ENCODE peak calls at places on chromosomes 13 and 19, in eight cellular contexts. I is M059J; Q is nephron progenitor cell; J is SHP77 treated with DMSO at 0.1 percent for 48 hours; G is astrocyte of the hippocampus; S is CD4-positive, alpha-beta memory T cell; D is activated CD4-positive, alpha-beta T cell treated with anti-CD3 and anti-CD28 coated beads, Interleukin-2, amount 50 U/mL, for 24 hours; F is pons. W is an unnamed sample.

GRCh38 chr19:4913996-4914735 is 4.9 kb downstream of the UHRF1 start:
- DNase-seq in I (peak), Q (no peak), J (no peak), G (peak), S (no peak), D (no peak), F (no peak), W (no peak)

GRCh38 chr19:33630880-33631627 is 9.3 kb downstream of the CHST8 start:
- DNase-seq in I (no peak), Q (no peak), J (no peak), G (no peak), S (no peak), D (no peak), F (no peak), W (no peak)

GRCh38 chr19:1651548-1652394 is 644 bp downstream of the TCF3 start:
- DNase-seq in I (peak), Q (peak), J (no peak), G (peak), S (peak), D (no peak), F (no peak), W (peak)

GRCh38 chr19:27993619-27994018 is 1219.3 kb downstream of the UQCRFS1 start:
- DNase-seq in I (no peak), Q (no peak), J (no peak), G (no peak), S (no peak), D (no peak), F (no peak), W (no peak)

GRCh38 chr13:42041684-42042035 is 6.8 kb upstream of the DGKH start:
- DNase-seq in I (peak), Q (peak), J (peak), G (peak), S (no peak), D (no peak), F (peak), W (peak)

GRCh38 chr13:110387451-110388140 is 80.5 kb downstream of the COL4A2 start:
- DNase-seq in I (no peak), Q (peak), J (no peak), G (no peak), S (no peak), D (no peak), F (peak), W (no peak)

GRCh38 chr13:33284016-33284415 is 1.5 kb downstream of the STARD13 start:
- DNase-seq in I (peak), Q (no peak), J (no peak), G (peak), S (no peak), D (no peak), F (peak), W (no peak)

GRCh38 chr19:4057913-4058695 is 8.6 kb downstream of the ZBTB7A start:
- DNase-seq in I (peak), Q (no peak), J (no peak), G (peak), S (no peak), D (no peak), F (peak), W (no peak)

GRCh38 chr13:46569471-46569870 is 16.5 kb downstream of the LRCH1 start:
- DNase-seq in I (no peak), Q (no peak), J (no peak), G (no peak), S (no peak), D (no peak), F (no peak), W (no peak)

GRCh38 chr19:53511933-53512374 is 26.0 kb upstream of the ZNF331 start:
- DNase-seq in I (peak), Q (peak), J (peak), G (peak), S (peak), D (peak), F (peak), W (peak)

GRCh38 chr13:99033814-99034213 is 56.0 kb upstream of the DOCK9 start:
- DNase-seq in I (peak), Q (no peak), J (peak), G (peak), S (no peak), D (no peak), F (peak), W (peak)

GRCh38 chr19:33373701-33374405 is at the start of gene CEBPG:
- DNase-seq in I (peak), Q (peak), J (peak), G (peak), S (no peak), D (peak), F (no peak), W (peak)

GRCh38 chr19:1503089-1503924 is 9.5 kb downstream of the ADAMTSL5 start:
- DNase-seq in I (no peak), Q (peak), J (peak), G (peak), S (peak), D (peak), F (peak), W (no peak)

GRCh38 chr19:33442706-33443105 is 69.2 kb downstream of the CEBPG start:
- DNase-seq in I (no peak), Q (no peak), J (no peak), G (no peak), S (no peak), D (no peak), F (no peak), W (no peak)

GRCh38 chr19:15614507-15615379 is at the start of gene CYP4F8:
- DNase-seq in I (peak), Q (no peak), J (no peak), G (no peak), S (no peak), D (no peak), F (no peak), W (no peak)

GRCh38 chr19:7522923-7523667 is 671 bp downstream of the MCOLN1 start:
- DNase-seq in I (peak), Q (no peak), J (no peak), G (no peak), S (no peak), D (no peak), F (no peak), W (no peak)

GRCh38 chr13:52383362-52383761 is 22.6 kb downstream of the THSD1 start:
- DNase-seq in I (no peak), Q (no peak), J (no peak), G (no peak), S (no peak), D (no peak), F (no peak), W (no peak)

GRCh38 chr19:33638167-33639033 is 16.6 kb downstream of the CHST8 start:
- DNase-seq in I (no peak), Q (no peak), J (peak), G (no peak), S (no peak), D (no peak), F (no peak), W (no peak)

GRCh38 chr19:48661746-48662145 is 11.1 kb downstream of the NTN5 start:
- DNase-seq in I (no peak), Q (no peak), J (no peak), G (no peak), S (no peak), D (no peak), F (no peak), W (no peak)

GRCh38 chr19:39539519-39540332 is at the start of gene EID2:
- DNase-seq in I (peak), Q (peak), J (peak), G (peak), S (peak), D (peak), F (peak), W (peak)

GRCh38 chr19:1884719-1885334 is 469 bp downstream of the ABHD17A start:
- DNase-seq in I (no peak), Q (peak), J (no peak), G (peak), S (peak), D (no peak), F (no peak), W (no peak)

GRCh38 chr19:19229701-19230100 is 17.9 kb downstream of the NCAN start:
- DNase-seq in I (no peak), Q (no peak), J (no peak), G (no peak), S (no peak), D (no peak), F (no peak), W (no peak)

GRCh38 chr13:97432917-97433726 is 847 bp upstream of the RAP2A start:
- DNase-seq in I (peak), Q (peak), J (peak), G (peak), S (peak), D (peak), F (peak), W (peak)

GRCh38 chr19:6551091-6551490 is 20.3 kb downstream of the TNFSF9 start:
- DNase-seq in I (no peak), Q (no peak), J (no peak), G (no peak), S (no peak), D (no peak), F (no peak), W (no peak)

GRCh38 chr19:45038931-45039893 is at the start of gene CLASRP:
- DNase-seq in I (peak), Q (peak), J (no peak), G (peak), S (peak), D (peak), F (peak), W (peak)

GRCh38 chr13:91045351-91046034 is 302.0 kb upstream of the MIR17HG start:
- DNase-seq in I (no peak), Q (no peak), J (peak), G (peak), S (no peak), D (no peak), F (peak), W (peak)

GRCh38 chr13:104641309-104641708 is 1575.1 kb upstream of the SLC10A2 start:
- DNase-seq in I (peak), Q (no peak), J (no peak), G (peak), S (no peak), D (no peak), F (no peak), W (no peak)

W was measured in NCI-H146.